ENCODE peak calls at places on chromosome 14, in ten cellular contexts. L is IMR-90, M is brain microvascular endothelial cell, G is heart left ventricle, U is AG04450, H is thoracic aorta, E is WERI-Rb-1, Q is breast epithelium, Y is RWPE2, T is fibroblast of lung. N is an unnamed sample. For H3K27me3, the result is how much of the 10 kb centered on the place peaks cover.

GRCh38 chr14:22168092-22168955 is 420.7 kb downstream of the DAD1 start:
- DNase-seq in Q (no peak), Y (no peak), E (no peak), U (no peak), G (no peak), H (no peak), M (peak), L (peak), T (no peak), N (no peak)

GRCh38 chr14:105096206-105096875 is 31.1 kb upstream of the GPR132 start:
- DNase-seq in H (no peak), M (no peak), Q (no peak), G (no peak), E (no peak), U (no peak), T (no peak), L (no peak), Y (peak), N (no peak)

GRCh38 chr14:33347816-33348215 is 409.1 kb downstream of the NPAS3 start:
- DNase-seq in H (no peak), G (no peak), L (no peak), E (no peak), M (no peak), Q (no peak), U (no peak), T (peak), Y (no peak), N (no peak)

GRCh38 chr14:102012336-102012735 is 48.0 kb downstream of the DYNC1H1 start:
- DNase-seq in M (no peak), Q (no peak), U (no peak), L (no peak), E (no peak), G (no peak), T (no peak), H (no peak), Y (no peak), N (no peak)

GRCh38 chr14:58788655-58789054 is 150.9 kb downstream of the DACT1 start:
- DNase-seq in T (no peak), L (no peak), U (no peak), G (no peak), Y (no peak), E (no peak), M (no peak), Q (no peak), H (no peak), N (no peak)

GRCh38 chr14:73428354-73428824 is 30.0 kb downstream of the NUMB start:
- DNase-seq in L (peak), Q (no peak), M (no peak), U (no peak), G (no peak), Y (no peak), T (no peak), E (no peak), H (no peak), N (no peak)

GRCh38 chr14:67533754-67534085 is 630 bp downstream of the PLEKHH1 start:
- DNase-seq in G (no peak), Y (no peak), M (no peak), Q (no peak), E (peak), T (no peak), H (no peak), U (no peak), L (no peak), N (no peak)

GRCh38 chr14:35406811-35407630 is 2.5 kb upstream of the NFKBIA start:
- DNase-seq in L (peak), U (no peak), M (peak), Y (no peak), Q (no peak), E (peak), T (peak), G (no peak), H (no peak), N (no peak)

GRCh38 chr14:106844608-106845285 is 1318.4 kb downstream of the TMEM121 start:
- DNase-seq in L (no peak), T (no peak), H (no peak), E (no peak), Y (no peak), U (no peak), Q (peak), M (no peak), G (peak), N (peak)

GRCh38 chr14:84959796-84960515 is 570.0 kb upstream of the FLRT2 start:
- DNase-seq in U (no peak), M (no peak), E (no peak), Y (no peak), T (no peak), Q (no peak), L (no peak), G (no peak), H (no peak), N (no peak)

GRCh38 chr14:106802413-106803364 is 1276.3 kb downstream of the TMEM121 start:
- DNase-seq in G (no peak), Y (no peak), H (no peak), E (peak), U (no peak), Q (no peak), T (no peak), M (no peak), L (no peak), N (no peak)

GRCh38 chr14:81345781-81346180 is 54.3 kb downstream of the STON2 start:
- DNase-seq in H (no peak), Q (no peak), U (no peak), E (no peak), L (no peak), T (no peak), Y (no peak), M (no peak), G (no peak), N (no peak)

GRCh38 chr14:69318901-69319475 is 59.0 kb downstream of the GALNT16 start:
- DNase-seq in T (no peak), E (no peak), Y (peak), G (no peak), M (no peak), Q (no peak), U (no peak), L (no peak), H (no peak), N (no peak)

GRCh38 chr14:93269341-93270068 is 62.4 kb downstream of the UBR7 start:
- DNase-seq in L (peak), Q (no peak), U (peak), G (no peak), T (peak), E (no peak), Y (no peak), H (no peak), M (peak), N (no peak)

GRCh38 chr14:74571901-74572828 is 39.9 kb downstream of the LTBP2 start:
- DNase-seq in U (peak), E (peak), Q (peak), G (peak), L (peak), Y (peak), M (peak), T (peak), H (no peak), N (no peak)

GRCh38 chr14:74572829-74573360 is 39.1 kb downstream of the LTBP2 start:
- DNase-seq in E (no peak), Q (peak), Y (peak), T (peak), U (no peak), L (peak), M (peak), H (no peak), G (peak), N (no peak)

GRCh38 chr14:74574706-74575105 is 37.3 kb downstream of the LTBP2 start:
- DNase-seq in T (no peak), U (no peak), G (peak), E (no peak), H (no peak), Y (no peak), M (no peak), Q (no peak), L (peak), N (no peak)

GRCh38 chr14:74574092-74574438 is 38.0 kb downstream of the LTBP2 start:
- DNase-seq in T (peak), E (no peak), G (no peak), M (peak), U (no peak), Y (no peak), Q (no peak), H (no peak), L (no peak), N (no peak)

DNA sequence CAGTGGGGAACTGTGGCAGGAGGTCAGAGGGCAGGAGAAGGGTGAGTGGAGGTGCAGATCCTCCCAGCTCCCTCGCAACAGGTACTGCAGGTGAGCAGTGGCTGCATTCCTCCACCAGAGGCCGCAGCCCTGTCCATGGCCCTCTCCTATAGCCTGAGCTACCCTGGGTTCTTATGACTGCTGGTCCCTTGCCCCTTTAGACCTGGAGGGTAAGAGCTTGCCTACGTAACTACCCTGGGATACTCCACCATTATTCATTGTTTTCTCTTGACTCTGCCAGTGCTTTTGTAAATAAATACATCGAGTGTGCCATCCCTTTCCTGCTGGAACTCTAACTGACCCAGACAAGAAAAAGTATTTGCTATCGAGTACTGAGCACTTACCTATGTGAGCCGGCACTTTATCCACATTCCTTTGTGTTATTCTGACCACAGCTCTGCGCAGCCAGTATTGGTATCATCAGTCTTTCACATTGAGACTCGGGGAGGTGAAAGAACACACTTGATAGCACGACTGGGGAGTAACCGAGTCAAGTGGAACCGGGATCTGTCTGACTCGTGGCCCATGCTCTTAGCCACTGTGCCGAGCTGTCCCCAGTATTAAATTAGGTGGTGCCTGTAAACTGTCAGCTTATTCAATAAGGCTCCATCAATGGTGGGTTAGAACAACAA is 38.5 kb downstream of the LTBP2 start:
- DNase-seq in T (peak), G (peak), M (no peak), Q (no peak), E (peak), U (no peak), H (no peak), Y (peak), L (no peak), N (no peak)
- TF ChIP-seq CTCF in T (no peak), G (no peak), M (peak), Q (peak), E (peak), U (peak), H (no peak), Y (peak), L (no peak), N (no peak)

GRCh38 chr14:96889091-96889490 is 91.9 kb downstream of the VRK1 start:
- DNase-seq in E (no peak), T (no peak), Q (no peak), G (no peak), M (no peak), L (no peak), U (no peak), H (no peak), Y (no peak), N (no peak)
- H3K27me3 ChIP-seq in E (under half), T (under half), Q (under half), G (under half), M (under half), L (under half), U (under half), H (under half), Y (under half), N (under half)

DNA sequence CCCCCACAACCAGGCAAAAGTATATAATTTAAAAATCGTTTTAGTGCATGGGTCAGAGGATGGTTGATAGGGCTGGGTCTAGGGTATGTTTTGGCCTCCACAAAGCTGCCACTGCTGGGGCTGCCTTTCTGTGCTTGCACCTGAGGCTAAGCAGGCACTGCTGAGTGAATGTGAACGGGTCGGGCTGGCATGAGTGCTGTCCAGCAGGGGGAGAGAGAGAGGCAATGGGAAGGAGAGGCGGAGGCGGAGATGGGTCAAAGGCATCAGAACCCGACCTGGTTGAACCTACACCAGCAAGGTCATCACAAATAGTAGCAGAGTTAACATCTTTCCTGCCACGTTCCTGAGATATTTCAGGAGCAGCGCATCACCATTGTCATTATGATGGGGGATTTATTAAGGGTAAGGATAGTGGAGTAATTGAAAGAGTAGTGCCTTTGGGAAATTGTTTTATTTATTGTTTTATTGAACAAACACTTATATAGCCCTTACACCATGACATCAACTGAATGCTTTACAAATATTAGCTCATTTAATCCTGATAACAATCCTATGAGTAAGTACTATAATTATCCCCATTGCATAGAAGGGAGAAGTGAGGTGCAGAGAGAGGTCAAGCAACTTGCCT is 5.8 kb upstream of the NRXN3 start:
- DNase-seq in U (no peak), M (no peak), G (no peak), T (no peak), E (peak), L (no peak), Y (no peak), H (no peak), Q (no peak), N (no peak)
- TF ChIP-seq CTCF in U (no peak), M (peak), G (peak), T (peak), E (peak), L (peak), Y (peak), H (no peak), Q (no peak), N (no peak)

DNA sequence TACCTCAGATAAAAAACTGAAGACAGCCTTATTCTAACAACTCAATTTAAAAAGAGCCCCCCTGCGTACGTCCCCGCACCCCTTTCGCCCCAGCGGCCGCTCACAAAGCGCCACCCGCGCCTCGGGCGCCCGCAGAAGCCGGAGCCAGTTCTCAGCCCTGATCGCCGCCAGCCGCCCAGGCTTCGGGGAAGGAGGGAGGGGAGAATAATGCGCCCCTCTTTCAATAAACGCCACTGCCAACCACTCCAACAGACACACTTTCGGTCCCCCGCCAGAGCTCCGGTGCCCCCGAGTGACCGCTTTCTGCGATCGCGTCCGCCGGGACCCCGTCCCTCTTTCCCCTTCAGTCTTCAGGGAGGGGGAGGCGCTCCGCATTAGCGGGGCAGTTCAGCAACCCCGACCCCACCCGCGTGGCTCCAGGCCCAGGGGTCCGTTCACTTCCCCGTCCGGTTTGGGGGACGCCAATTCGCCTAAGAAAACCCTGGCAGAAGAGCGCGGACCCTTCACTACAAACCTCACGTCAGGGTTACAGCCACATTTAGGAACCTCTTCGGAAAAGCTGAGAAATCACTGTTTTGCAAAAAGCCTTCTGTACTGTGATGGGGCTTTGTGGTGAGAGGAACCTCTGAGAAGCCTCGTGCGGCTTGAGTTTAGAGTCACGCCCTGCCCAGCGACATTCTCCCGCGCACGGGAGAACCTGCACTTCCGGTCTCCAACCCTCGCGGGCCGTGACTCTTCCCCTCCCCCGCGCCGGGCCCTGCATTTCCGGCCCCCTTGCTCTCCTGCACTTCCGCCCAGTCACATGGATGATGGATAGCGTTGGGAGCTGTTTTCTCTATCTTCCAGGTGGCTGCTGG is 18.7 kb downstream of the FOXG1 start:
- DNase-seq in Y (no peak), G (no peak), T (peak), L (peak), M (no peak), E (peak), Q (no peak), U (no peak), H (no peak), N (no peak)
- H3K27me3 ChIP-seq in Y (half or more), G (half or more), T (under half), L (under half), M (under half), E (under half), Q (half or more), U (under half), H (under half), N (under half)

GRCh38 chr14:24910408-24910986 is 139.4 kb downstream of the STXBP6 start:
- DNase-seq in T (no peak), Q (no peak), L (no peak), G (no peak), Y (no peak), M (no peak), H (no peak), E (no peak), U (no peak), N (no peak)
- TF ChIP-seq CTCF in T (no peak), Q (no peak), L (no peak), G (no peak), Y (no peak), M (no peak), H (no peak), E (no peak), U (no peak), N (no peak)

GRCh38 chr14:60639677-60640076 is 9.6 kb downstream of the SIX1 start:
- DNase-seq in E (no peak), H (no peak), U (no peak), T (no peak), M (no peak), Y (no peak), G (no peak), L (no peak), Q (no peak), N (no peak)
- H3K27me3 ChIP-seq in E (under half), H (under half), U (under half), T (under half), M (under half), Y (under half), G (half or more), L (under half), Q (half or more), N (half or more)